ENCODE peak calls at places on chromosomes 16 and 17, in four cellular contexts. C is psoas muscle; R is H9; F is CD8-positive, alpha-beta memory T cell. M is an unnamed sample.

GRCh38 chr16:50067290-50067853 is 1.6 kb downstream of the HEATR3 start:
- DNase-seq in C (no peak), R (no peak), F (peak; percentile 52), M (peak; percentile 13)

GRCh38 chr16:58732545-58733247 is 1.4 kb downstream of the GOT2 start:
- DNase-seq in C (no peak), R (no peak), F (no peak), M (peak; percentile 70)

GRCh38 chr16:84194470-84195200 is 3.7 kb downstream of the ADAD2 start:
- DNase-seq in C (no peak), R (no peak), F (peak; percentile 66), M (no peak)

GRCh38 chr16:17483266-17483864 is 12.6 kb upstream of the XYLT1 start:
- DNase-seq in C (no peak), R (no peak), F (no peak), M (peak; percentile 76)

GRCh38 chr16:19236561-19236960 is 49.0 kb upstream of the CLEC19A start:
- DNase-seq in C (no peak), R (no peak), F (no peak), M (no peak)

GRCh38 chr17:7862692-7863437 is 5.1 kb downstream of the CYB5D1 start:
- DNase-seq in C (no peak), R (peak; percentile 72), F (peak; percentile 70), M (peak; percentile 46)

GRCh38 chr17:66304304-66305174 is 2.1 kb downstream of the PRKCA start:
- DNase-seq in C (no peak), R (peak; percentile 90), F (no peak), M (no peak)

GRCh38 chr17:44346064-44346844 is 1.2 kb downstream of the GRN start:
- DNase-seq in C (no peak), R (peak; percentile 31), F (no peak), M (no peak)

GRCh38 chr16:55482056-55482455 is 3.1 kb downstream of the MMP2 start:
- DNase-seq in C (no peak), R (no peak), F (no peak), M (no peak)

GRCh38 chr17:8745586-8746500 is 1.2 kb upstream of the CCDC42 start:
- DNase-seq in C (peak; percentile 72), R (peak; percentile 82), F (peak; percentile 85), M (peak; percentile 18)

GRCh38 chr17:79413591-79413990 is 197.3 kb downstream of the RBFOX3 start:
- DNase-seq in C (no peak), R (no peak), F (no peak), M (no peak)

GRCh38 chr16:30472328-30472942 is at the start of gene ITGAL:
- DNase-seq in C (peak; percentile 32), R (no peak), F (peak; percentile 93), M (no peak)

GRCh38 chr16:79169239-79169638 is 431.3 kb downstream of the MAF start:
- DNase-seq in C (no peak), R (peak; percentile 79), F (no peak), M (no peak)

GRCh38 chr16:4316732-4317461 is 1.0 kb downstream of the GLIS2 start:
- DNase-seq in C (peak; percentile 65), R (no peak), F (no peak), M (no peak)

GRCh38 chr17:65027305-65027704 is 29.2 kb downstream of the GNA13 start:
- DNase-seq in C (no peak), R (peak; percentile 63), F (peak; percentile 69), M (peak; percentile 81)

GRCh38 chr17:20127660-20128413 is 118.7 kb downstream of the SPECC1 start:
- DNase-seq in C (no peak), R (no peak), F (no peak), M (no peak)

GRCh38 chr17:21677911-21678310 is 14.4 kb upstream of the KCNJ18 start:
- DNase-seq in C (no peak), R (no peak), F (peak; percentile 30), M (no peak)

GRCh38 chr16:79171504-79172240 is 428.9 kb downstream of the MAF start:
- DNase-seq in C (no peak), R (no peak), F (no peak), M (no peak)

DNA sequence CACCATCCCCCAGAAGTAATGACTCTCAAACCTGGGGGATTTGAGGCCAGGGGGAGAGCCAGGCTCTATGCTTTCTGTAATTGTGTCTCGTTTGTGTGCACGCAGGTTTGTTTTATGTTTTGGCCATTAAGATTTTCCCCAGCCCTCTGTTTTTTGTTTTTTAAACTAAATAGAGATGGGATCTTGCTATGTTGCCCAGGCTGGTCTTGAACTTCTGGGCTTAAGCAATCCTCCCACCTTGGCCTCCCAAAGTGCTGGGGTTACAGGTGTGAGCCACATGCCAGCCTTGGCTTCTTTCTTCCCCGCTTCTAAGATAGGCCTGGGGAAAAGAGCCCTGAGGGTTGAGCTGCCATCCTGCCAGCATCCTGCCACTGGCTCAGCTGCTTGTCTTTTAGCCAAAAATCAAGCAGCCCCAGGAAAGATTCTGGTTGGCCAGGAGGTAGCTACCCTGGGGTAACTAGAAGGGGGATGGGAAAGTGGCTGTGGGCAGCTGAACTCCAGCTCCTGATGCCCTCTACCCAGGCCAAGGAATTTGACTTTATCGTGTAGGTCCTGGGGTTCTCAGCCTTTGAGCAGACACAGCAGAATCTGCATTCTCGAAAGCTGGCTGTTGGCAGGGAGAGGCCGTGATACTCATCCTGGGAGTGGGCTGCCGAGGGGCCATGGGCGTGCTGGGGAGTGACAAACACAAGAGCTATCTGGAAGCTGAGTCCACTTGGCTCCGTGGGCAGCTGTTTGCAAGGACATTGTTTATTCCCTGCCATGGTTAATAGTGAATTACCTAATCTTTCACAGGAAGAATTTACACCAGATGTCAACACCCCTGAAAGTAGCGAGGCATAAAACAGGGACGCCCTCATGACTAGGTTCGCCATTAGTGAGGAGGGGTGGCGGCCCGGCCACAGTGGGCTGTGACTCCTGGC is 18.5 kb downstream of the KDM8 start:
- DNase-seq in C (no peak), R (no peak), F (no peak), M (no peak)
- H3K27ac ChIP-seq in C (peak overlapping the region; percentile 81), R (no peak overlapping the region), F (no peak overlapping the region), M (no peak overlapping the region)

GRCh38 chr17:31492880-31493655 is 101.6 kb downstream of the RAB11FIP4 start:
- DNase-seq in C (peak; percentile 41), R (no peak), F (peak; percentile 74), M (no peak)
- H3K4me1 ChIP-seq in C (no peaks in the 10 kb centered on the region), R (peaks cover 9% of the 10 kb centered on the region), F (peaks cover 89% of the 10 kb centered on the region), M (peaks cover 18% of the 10 kb centered on the region)

GRCh38 chr17:49219987-49220386 is 9.5 kb downstream of the ABI3 start:
- DNase-seq in C (no peak), R (no peak), F (no peak), M (no peak)
- H3K27me3 ChIP-seq in C (no peaks in the 10 kb centered on the region), R (peaks cover 6% of the 10 kb centered on the region), F (no peaks in the 10 kb centered on the region), M (peaks cover 53% of the 10 kb centered on the region)

GRCh38 chr16:5508371-5508770 is 410.8 kb upstream of the EEF2KMT start:
- DNase-seq in C (no peak), R (no peak), F (no peak), M (no peak)

GRCh38 chr16:5509336-5509735 is 411.7 kb upstream of the EEF2KMT start:
- DNase-seq in C (no peak), R (no peak), F (no peak), M (no peak)

GRCh38 chr16:5509794-5510193 is 412.2 kb upstream of the EEF2KMT start:
- DNase-seq in C (no peak), R (no peak), F (no peak), M (no peak)

GRCh38 chr16:5510819-5511370 is 413.3 kb upstream of the EEF2KMT start:
- DNase-seq in C (no peak), R (no peak), F (no peak), M (no peak)

DNA sequence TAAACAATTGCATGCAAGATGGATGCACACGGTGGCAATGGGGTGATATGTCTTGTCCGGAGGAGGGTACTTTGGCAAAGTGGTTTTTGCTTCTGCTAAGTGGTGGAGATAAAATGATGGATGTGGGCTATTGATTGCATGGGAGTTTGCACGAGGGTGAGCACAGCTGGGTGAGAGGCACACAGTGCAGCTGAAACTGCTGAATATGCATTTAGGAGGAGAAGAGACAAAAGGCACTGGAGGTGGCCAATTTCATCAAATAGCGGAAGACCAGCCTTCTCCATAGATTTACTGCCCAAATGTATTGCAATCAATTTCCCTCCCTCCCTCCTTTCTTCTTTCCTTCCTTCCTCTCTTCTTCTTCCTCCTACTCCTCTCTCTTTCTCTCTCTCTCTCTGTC is 414.4 kb upstream of the EEF2KMT start:
- DNase-seq in C (no peak), R (no peak), F (no peak), M (no peak)
- H3K27ac ChIP-seq in C (no peak overlapping the region), R (no peak overlapping the region), F (no peak overlapping the region), M (no peak overlapping the region)

GRCh38 chr17:77374170-77374936 is 233.6 kb downstream of the SEC14L1 start:
- DNase-seq in C (peak; percentile 79), R (peak; percentile 96), F (peak; percentile 85), M (no peak)

GRCh38 chr17:77376795-77377751 is 236.3 kb downstream of the SEC14L1 start:
- DNase-seq in C (no peak), R (no peak), F (no peak), M (no peak)

GRCh38 chr17:77375108-77375507 is 234.3 kb downstream of the SEC14L1 start:
- DNase-seq in C (no peak), R (no peak), F (no peak), M (no peak)

GRCh38 chr17:77375526-77375916 is 234.8 kb downstream of the SEC14L1 start:
- DNase-seq in C (no peak), R (no peak), F (no peak), M (no peak)

DNA sequence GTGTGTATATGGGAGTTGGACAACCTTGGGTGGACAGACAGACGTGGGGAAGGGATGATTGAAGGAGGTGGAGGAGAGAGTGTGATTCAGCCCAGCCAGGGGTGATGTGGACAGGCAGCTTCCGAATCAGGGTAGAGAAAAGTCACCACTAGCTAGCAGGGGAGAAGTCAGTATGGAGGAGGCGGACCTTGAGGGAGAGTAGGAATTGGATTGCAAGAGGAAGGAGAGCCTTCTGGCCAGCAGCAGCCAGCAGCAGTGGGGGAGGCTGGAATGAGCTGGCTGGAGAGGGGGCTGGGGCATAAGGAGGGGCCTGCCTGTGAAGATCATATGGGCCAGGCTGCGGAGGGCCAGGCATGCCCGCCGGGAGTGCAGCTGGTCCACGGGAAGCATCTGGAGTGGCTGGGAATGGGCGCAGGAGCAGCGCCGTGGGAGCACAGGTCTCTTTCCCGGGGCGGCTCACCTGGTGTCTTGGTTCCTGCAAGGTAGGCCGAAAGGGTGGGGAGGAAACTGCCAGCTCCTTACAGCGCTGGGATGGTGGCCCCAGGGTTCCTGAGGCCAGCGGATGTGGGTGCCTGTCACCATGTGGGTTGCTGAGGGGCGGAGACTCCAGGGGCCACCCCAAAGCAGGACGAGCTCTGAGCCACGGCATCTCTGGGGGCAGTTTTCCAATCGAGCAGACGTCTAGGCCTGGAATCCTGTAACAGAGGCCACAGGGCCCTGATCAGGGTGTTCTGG is 235.3 kb downstream of the SEC14L1 start:
- DNase-seq in C (no peak), R (peak; percentile 67), F (peak; percentile 83), M (no peak)
- H3K4me1 ChIP-seq in C (peaks cover 63% of the 10 kb centered on the region), R (peaks cover 11% of the 10 kb centered on the region), F (peaks cover 79% of the 10 kb centered on the region), M (peaks cover 6% of the 10 kb centered on the region)

GRCh38 chr17:68484458-68484857 is 27.2 kb upstream of the WIPI1 start:
- DNase-seq in C (no peak), R (no peak), F (no peak), M (no peak)

GRCh38 chr17:68482576-68483001 is 25.3 kb upstream of the WIPI1 start:
- DNase-seq in C (no peak), R (no peak), F (no peak), M (no peak)

GRCh38 chr17:68480885-68481284 is 23.6 kb upstream of the WIPI1 start:
- DNase-seq in C (no peak), R (no peak), F (no peak), M (no peak)
- H3K27me3 ChIP-seq in C (no peaks in the 10 kb centered on the region), R (no peaks in the 10 kb centered on the region), F (no peaks in the 10 kb centered on the region), M (peaks cover 36% of the 10 kb centered on the region)

M was measured in foreskin keratinocyte.